ENCODE peak calls at places on chromosomes 1 and 21, in ten cellular contexts. M, S, W, L, G, N, J, V, B and K are unnamed samples.

GRCh38 chr1:240212552-240212951 is 120.9 kb downstream of the FMN2 start:
- DNase-seq in M (no peak), S (no peak), W (no peak), L (no peak), G (no peak), N (no peak), J (no peak), V (no peak), B (no peak), K (no peak)

GRCh38 chr1:27785763-27786162 is 12.7 kb downstream of the STX12 start:
- DNase-seq in M (peak), S (no peak), W (no peak), L (no peak), G (peak), N (no peak), J (no peak), V (no peak), B (no peak), K (no peak)

GRCh38 chr1:59020151-59020997 is 236.5 kb upstream of the JUN start:
- DNase-seq in M (peak), S (peak), W (no peak), L (peak), G (no peak), N (no peak), J (peak), V (no peak), B (no peak), K (peak)

GRCh38 chr1:211260161-211261107 is 1.3 kb downstream of the RCOR3 start:
- DNase-seq in M (peak), S (peak), W (peak), L (peak), G (peak), N (peak), J (peak), V (peak), B (peak), K (peak)

GRCh38 chr1:230823421-230823820 is 44.9 kb downstream of the C1orf198 start:
- DNase-seq in M (no peak), S (no peak), W (no peak), L (no peak), G (no peak), N (no peak), J (no peak), V (peak), B (no peak), K (no peak)

GRCh38 chr1:112472142-112472541 is 36.6 kb upstream of the WNT2B start:
- DNase-seq in M (no peak), S (no peak), W (no peak), L (no peak), G (no peak), N (no peak), J (no peak), V (no peak), B (no peak), K (no peak)

GRCh38 chr1:184541537-184542152 is 154.8 kb downstream of the C1orf21 start:
- DNase-seq in M (no peak), S (no peak), W (no peak), L (no peak), G (no peak), N (no peak), J (no peak), V (no peak), B (no peak), K (no peak)

GRCh38 chr1:167532964-167533824 is 14.9 kb upstream of the CD247 start:
- DNase-seq in M (no peak), S (no peak), W (no peak), L (no peak), G (no peak), N (no peak), J (peak), V (no peak), B (no peak), K (no peak)

GRCh38 chr1:236149696-236150228 is 7.4 kb downstream of the GPR137B start:
- DNase-seq in M (no peak), S (no peak), W (no peak), L (no peak), G (no peak), N (no peak), J (no peak), V (no peak), B (no peak), K (no peak)

GRCh38 chr1:206556748-206557635 is 49.7 kb downstream of the RASSF5 start:
- DNase-seq in M (peak), S (peak), W (peak), L (peak), G (no peak), N (peak), J (peak), V (peak), B (peak), K (peak)

GRCh38 chr1:219476116-219476515 is 136.8 kb downstream of the ZC3H11B start:
- DNase-seq in M (no peak), S (no peak), W (no peak), L (no peak), G (no peak), N (no peak), J (no peak), V (no peak), B (no peak), K (no peak)

GRCh38 chr1:175935566-175936115 is 192.2 kb upstream of the TNR start:
- DNase-seq in M (no peak), S (no peak), W (no peak), L (no peak), G (no peak), N (no peak), J (no peak), V (no peak), B (no peak), K (no peak)

GRCh38 chr1:219432191-219432606 is 180.7 kb downstream of the ZC3H11B start:
- DNase-seq in M (no peak), S (no peak), W (no peak), L (no peak), G (no peak), N (no peak), J (no peak), V (no peak), B (no peak), K (no peak)

GRCh38 chr1:183270541-183271141 is 84.6 kb downstream of the LAMC2 start:
- DNase-seq in M (peak), S (no peak), W (no peak), L (no peak), G (no peak), N (no peak), J (no peak), V (no peak), B (no peak), K (no peak)

GRCh38 chr1:3707298-3707938 is 44.8 kb upstream of the CCDC27 start:
- DNase-seq in M (no peak), S (no peak), W (no peak), L (no peak), G (no peak), N (no peak), J (no peak), V (no peak), B (peak), K (no peak)

GRCh38 chr1:230281531-230281930 is 144.6 kb downstream of the PGBD5 start:
- DNase-seq in M (no peak), S (no peak), W (no peak), L (no peak), G (no peak), N (no peak), J (peak), V (no peak), B (no peak), K (no peak)

GRCh38 chr1:76925825-76926224 is 58.5 kb downstream of the ST6GALNAC5 start:
- DNase-seq in M (no peak), S (no peak), W (no peak), L (no peak), G (no peak), N (no peak), J (no peak), V (no peak), B (no peak), K (no peak)

GRCh38 chr1:13667696-13668095 is 32.3 kb upstream of the PRDM2 start:
- DNase-seq in M (no peak), S (no peak), W (no peak), L (peak), G (no peak), N (no peak), J (no peak), V (no peak), B (no peak), K (no peak)

GRCh38 chr1:39268112-39268581 is 63.7 kb downstream of the MACF1 start:
- DNase-seq in M (peak), S (no peak), W (no peak), L (peak), G (no peak), N (no peak), J (peak), V (peak), B (peak), K (no peak)

DNA sequence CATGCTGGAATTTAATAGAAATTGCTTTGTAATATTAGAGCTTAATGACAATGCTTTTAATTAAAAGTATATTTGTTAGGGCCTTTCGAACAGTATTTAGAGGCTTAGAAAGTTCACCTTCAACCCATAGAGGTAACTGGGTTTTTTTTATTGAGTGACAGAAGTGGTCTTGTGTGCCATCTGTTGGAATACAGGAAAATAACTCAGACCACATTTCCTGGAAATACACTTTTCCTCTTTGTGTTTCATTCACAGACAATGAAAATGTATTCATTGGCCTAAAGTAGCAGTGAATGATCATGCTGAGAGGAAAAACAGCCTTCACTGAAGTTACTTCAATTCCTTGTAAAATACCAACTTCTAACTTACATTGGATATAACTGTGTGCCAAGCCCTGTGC is 83.6 kb upstream of the L1TD1 start:
- DNase-seq in M (no peak), S (no peak), W (no peak), L (no peak), G (no peak), N (no peak), J (no peak), V (no peak), B (no peak), K (no peak)
- TF ChIP-seq CTCF in M (no peak), S (no peak), W (no peak), L (no peak), G (peak), N (no peak), J (no peak), V (no peak), B (no peak), K (no peak)

DNA sequence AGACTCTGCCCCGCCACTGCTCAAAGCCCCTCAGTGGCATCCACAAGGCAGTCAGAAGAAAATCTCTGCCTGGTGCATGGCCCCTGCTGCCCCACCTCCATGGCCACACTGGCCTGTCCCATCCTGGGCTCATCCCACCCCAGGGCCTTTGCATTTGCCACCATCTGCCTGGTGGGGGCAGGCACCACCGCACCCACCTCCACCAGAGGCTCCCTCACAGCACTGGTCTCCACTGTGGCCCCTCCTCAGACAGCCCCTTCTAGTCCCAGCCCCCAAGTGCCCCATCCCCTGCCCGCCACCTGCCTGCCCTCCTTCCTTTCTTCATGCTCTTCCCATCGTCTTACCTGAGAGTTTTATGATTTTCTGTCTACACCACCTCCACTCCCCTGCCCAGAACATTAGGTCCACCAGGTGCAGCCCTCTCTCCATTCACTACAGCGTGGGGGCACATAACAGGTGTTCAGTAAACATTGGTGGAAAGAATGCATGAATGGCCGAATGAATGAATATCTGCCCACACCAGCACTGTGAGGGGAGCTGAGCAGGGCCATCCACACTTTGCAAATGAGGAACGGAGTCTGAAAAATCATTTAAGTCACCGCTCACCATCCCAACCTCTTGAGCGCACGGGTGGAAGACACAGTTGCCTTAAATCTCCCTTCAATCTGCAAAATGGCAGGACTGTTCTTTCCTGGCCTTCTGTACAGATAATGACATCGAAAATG is 2.1 kb downstream of the PRDM15 start:
- DNase-seq in M (no peak), S (no peak), W (no peak), L (no peak), G (no peak), N (no peak), J (no peak), V (no peak), B (no peak), K (no peak)
- TF ChIP-seq CTCF in M (no peak), S (peak), W (no peak), L (no peak), G (no peak), N (no peak), J (no peak), V (no peak), B (no peak), K (no peak)

DNA sequence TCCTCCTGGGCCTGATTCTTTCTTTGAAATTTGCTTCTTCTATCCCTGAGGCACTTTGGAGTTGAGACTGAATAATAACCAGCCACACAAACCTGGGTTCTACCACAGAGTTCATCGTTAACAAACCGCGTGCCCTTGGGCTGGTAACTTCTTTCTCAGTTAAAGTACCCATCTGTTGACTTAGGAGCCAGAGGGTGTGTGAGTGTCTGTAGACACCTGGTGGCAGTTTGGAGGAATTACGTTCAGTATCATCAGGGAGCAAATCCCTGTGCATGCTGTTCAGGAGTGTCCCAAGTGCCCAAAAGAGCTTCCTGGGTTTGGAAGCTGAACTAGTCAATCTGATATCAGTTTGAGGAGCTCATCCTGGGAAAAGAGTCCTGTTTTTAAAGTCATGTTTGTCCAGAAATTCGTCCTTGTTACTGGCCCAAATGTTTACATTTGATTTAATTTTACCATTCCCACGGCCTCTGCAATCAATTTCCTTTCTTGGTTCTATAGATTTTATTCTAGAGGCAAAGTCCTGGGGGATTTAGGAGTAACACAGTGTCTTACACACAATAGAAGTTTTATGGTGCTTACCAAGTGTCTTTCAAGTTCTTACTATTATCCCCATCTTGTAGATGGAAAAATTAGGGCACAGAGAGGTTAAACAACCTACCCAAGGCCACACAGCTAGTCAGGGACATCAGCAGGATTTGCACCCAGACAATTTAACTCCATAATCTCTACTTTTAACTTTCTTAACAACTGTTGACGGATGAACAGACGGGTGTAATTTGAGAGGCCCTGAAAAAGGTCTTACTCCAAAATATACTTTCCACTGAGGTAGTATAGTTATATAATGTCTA is 26.7 kb upstream of the RPTN start:
- DNase-seq in M (peak), S (peak), W (no peak), L (peak), G (no peak), N (no peak), J (no peak), V (peak), B (peak), K (no peak)
- TF ChIP-seq CTCF in M (peak), S (peak), W (no peak), L (peak), G (peak), N (peak), J (no peak), V (peak), B (peak), K (peak)

DNA sequence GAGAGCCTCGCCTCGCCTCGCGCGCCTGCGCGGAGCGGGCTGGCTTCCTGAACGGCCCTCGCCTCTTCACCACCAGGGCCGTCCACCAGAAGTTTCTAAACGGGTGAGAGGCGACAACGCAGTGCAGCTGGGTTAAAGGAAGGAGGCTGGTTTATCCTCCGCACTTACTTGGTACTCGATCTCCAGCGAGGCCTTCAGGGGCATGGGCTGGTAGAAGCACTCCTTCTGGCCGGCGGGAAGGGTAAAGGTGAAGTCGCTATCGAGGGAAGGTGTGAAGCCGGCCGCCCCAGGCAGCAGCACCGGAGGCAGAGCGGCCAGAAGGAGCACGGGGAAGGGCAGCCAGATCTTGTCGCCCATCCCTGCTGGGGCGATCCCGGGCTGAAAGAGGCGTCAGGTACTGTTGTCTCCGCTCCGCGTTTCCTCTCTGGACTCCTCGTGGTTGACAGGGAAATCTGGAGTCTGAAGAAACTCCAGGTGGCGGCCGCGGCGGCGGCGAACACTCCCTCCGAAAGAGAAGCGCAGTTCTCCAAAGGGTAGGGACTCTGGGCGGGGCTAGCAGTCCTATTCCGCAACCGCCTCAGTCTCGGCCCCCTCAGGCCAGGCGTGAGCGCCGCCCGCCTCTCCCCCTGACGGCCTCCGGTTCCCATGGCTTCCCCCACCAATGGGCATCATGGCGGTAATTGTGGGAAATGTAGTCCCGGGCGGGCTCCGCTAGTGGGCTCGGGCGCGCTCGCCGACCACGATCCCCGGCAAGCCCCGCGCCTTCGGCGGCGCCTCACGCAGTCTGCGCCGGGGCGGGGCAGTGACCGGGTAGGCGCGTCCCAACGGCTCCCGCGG is at the start of gene TMED5:
- DNase-seq in M (peak), S (peak), W (peak), L (peak), G (peak), N (peak), J (peak), V (peak), B (peak), K (peak)
- TF ChIP-seq CTCF in M (peak), S (no peak), W (no peak), L (no peak), G (peak), N (no peak), J (no peak), V (no peak), B (no peak), K (peak)